ENCODE peak calls at places on chromosomes 3 and 15, in six cellular contexts. D is astrocyte of the cerebellum, X is NB4, C is heart right ventricle, E is cardiac muscle cell, O is lower lobe of right lung. L is an unnamed sample.

GRCh38 chr3:124986153-124987143 is 51.9 kb upstream of the MUC13 start:
- DNase-seq in D (peak), X (no peak), C (no peak), E (peak), O (no peak), L (peak)

GRCh38 chr3:135084404-135084803 is 289.3 kb downstream of the EPHB1 start:
- DNase-seq in D (no peak), X (no peak), C (no peak), E (no peak), O (no peak), L (peak)

GRCh38 chr3:56845505-56845904 is 43.8 kb upstream of the ARHGEF3 start:
- DNase-seq in D (no peak), X (no peak), C (no peak), E (no peak), O (no peak), L (no peak)

GRCh38 chr3:57421336-57421735 is 122.8 kb downstream of the DNAH12 start:
- DNase-seq in D (no peak), X (no peak), C (no peak), E (peak), O (no peak), L (no peak)

GRCh38 chr3:193403307-193403706 is 24.8 kb upstream of the ATP13A5 start:
- DNase-seq in D (no peak), X (no peak), C (no peak), E (no peak), O (no peak), L (no peak)

GRCh38 chr15:101684384-101684783 is 32.2 kb upstream of the TM2D3 start:
- DNase-seq in D (no peak), X (no peak), C (peak), E (peak), O (no peak), L (peak)

GRCh38 chr3:65811050-65811766 is 227.5 kb downstream of the MAGI1 start:
- DNase-seq in D (peak), X (no peak), C (peak), E (peak), O (no peak), L (no peak)

GRCh38 chr3:70647823-70648222 is 335.4 kb upstream of the MDFIC2 start:
- DNase-seq in D (no peak), X (no peak), C (no peak), E (no peak), O (no peak), L (no peak)

GRCh38 chr15:78660584-78660983 is 19.6 kb upstream of the CHRNB4 start:
- DNase-seq in D (no peak), X (no peak), C (no peak), E (no peak), O (no peak), L (no peak)

GRCh38 chr15:70121656-70122297 is 24.1 kb upstream of the TLE3 start:
- DNase-seq in D (peak), X (no peak), C (no peak), E (peak), O (no peak), L (no peak)

GRCh38 chr15:93030430-93031102 is 58.4 kb downstream of the RGMA start:
- DNase-seq in D (peak), X (peak), C (peak), E (peak), O (peak), L (no peak)

GRCh38 chr15:30043211-30043655 is 39.5 kb upstream of the GOLGA8J start:
- DNase-seq in D (peak), X (no peak), C (no peak), E (peak), O (no peak), L (no peak)

GRCh38 chr3:117734431-117734830 is 1024.9 kb downstream of the TUSC7 start:
- DNase-seq in D (peak), X (no peak), C (no peak), E (no peak), O (no peak), L (peak)

GRCh38 chr15:79003301-79003700 is 58.5 kb upstream of the CTSH start:
- DNase-seq in D (no peak), X (no peak), C (no peak), E (no peak), O (no peak), L (no peak)

GRCh38 chr3:183298708-183299153 is 45.7 kb downstream of the B3GNT5 start:
- DNase-seq in D (peak), X (peak), C (peak), E (peak), O (peak), L (peak)

GRCh38 chr3:37814547-37814946 is 47.1 kb upstream of the CTDSPL start:
- DNase-seq in D (no peak), X (peak), C (no peak), E (peak), O (no peak), L (no peak)

GRCh38 chr15:94306700-94307650 is 75.6 kb downstream of the MCTP2 start:
- DNase-seq in D (peak), X (peak), C (no peak), E (no peak), O (no peak), L (no peak)

GRCh38 chr3:187968883-187969580 is 184.9 kb upstream of the LPP start:
- DNase-seq in D (peak), X (peak), C (no peak), E (peak), O (no peak), L (peak)

GRCh38 chr15:99696096-99696495 is 37.1 kb downstream of the LYSMD4 start:
- DNase-seq in D (no peak), X (no peak), C (no peak), E (no peak), O (no peak), L (no peak)

GRCh38 chr3:156187146-156187769 is 66.9 kb downstream of the KCNAB1 start:
- DNase-seq in D (no peak), X (no peak), C (no peak), E (peak), O (no peak), L (peak)

GRCh38 chr15:32105258-32106248 is 75.2 kb downstream of the CHRNA7 start:
- DNase-seq in D (no peak), X (no peak), C (peak), E (no peak), O (no peak), L (no peak)

GRCh38 chr3:48088056-48088748 is 72.0 kb upstream of the MAP4 start:
- DNase-seq in D (no peak), X (peak), C (peak), E (no peak), O (no peak), L (no peak)

GRCh38 chr3:34206996-34207395 is 408.6 kb downstream of the PDCD6IP start:
- DNase-seq in D (peak), X (no peak), C (no peak), E (peak), O (no peak), L (peak)

GRCh38 chr3:45188714-45189659 is 37.1 kb downstream of the TMEM158 start:
- DNase-seq in D (no peak), X (no peak), C (no peak), E (no peak), O (no peak), L (no peak)

GRCh38 chr15:43517354-43518072 is at the start of gene MAP1A:
- DNase-seq in D (peak), X (no peak), C (peak), E (peak), O (no peak), L (no peak)

GRCh38 chr15:43515731-43516130 is 1.7 kb upstream of the MAP1A start:
- DNase-seq in D (no peak), X (no peak), C (no peak), E (no peak), O (no peak), L (no peak)

GRCh38 chr15:43516185-43516584 is 1.2 kb upstream of the MAP1A start:
- DNase-seq in D (no peak), X (no peak), C (peak), E (peak), O (no peak), L (no peak)

GRCh38 chr15:43518073-43518761 is 809 bp downstream of the MAP1A start:
- DNase-seq in D (peak), X (peak), C (peak), E (peak), O (no peak), L (no peak)

GRCh38 chr15:43516801-43517353 is 531 bp upstream of the MAP1A start:
- DNase-seq in D (no peak), X (no peak), C (no peak), E (peak), O (no peak), L (no peak)
- H3K4me3 ChIP-seq in D (peak), X (no peak), C (peak), E (peak), O (peak), L (peak)

GRCh38 chr3:121418182-121418581 is 127.6 kb downstream of the POLQ start:
- DNase-seq in D (no peak), X (no peak), C (no peak), E (no peak), O (no peak), L (no peak)
- TF ChIP-seq CTCF in D (no peak), X (no peak), C (no peak), E (no peak), O (no peak), L (no peak)

GRCh38 chr3:171242170-171242569 is 215.7 kb upstream of the SLC2A2 start:
- DNase-seq in D (no peak), X (peak), C (no peak), E (no peak), O (no peak), L (no peak)

GRCh38 chr3:171242951-171243350 is 216.4 kb upstream of the SLC2A2 start:
- DNase-seq in D (no peak), X (no peak), C (no peak), E (no peak), O (no peak), L (no peak)

GRCh38 chr3:171236586-171237120 is 210.1 kb upstream of the SLC2A2 start:
- DNase-seq in D (no peak), X (no peak), C (no peak), E (no peak), O (no peak), L (no peak)

GRCh38 chr3:171239757-171240503 is 213.4 kb upstream of the SLC2A2 start:
- DNase-seq in D (no peak), X (no peak), C (no peak), E (no peak), O (no peak), L (no peak)

GRCh38 chr3:171240504-171240835 is 213.9 kb upstream of the SLC2A2 start:
- DNase-seq in D (no peak), X (no peak), C (no peak), E (no peak), O (no peak), L (no peak)
- H3K4me3 ChIP-seq in D (no peak), X (no peak), C (no peak), E (no peak), O (no peak), L (no peak)

GRCh38 chr3:160448845-160449659 is 534 bp downstream of the TRIM59 start:
- DNase-seq in D (no peak), X (no peak), C (peak), E (peak), O (no peak), L (no peak)
- TF ChIP-seq CTCF in D (no peak), X (no peak), C (no peak), E (no peak), O (no peak), L (no peak)

DNA sequence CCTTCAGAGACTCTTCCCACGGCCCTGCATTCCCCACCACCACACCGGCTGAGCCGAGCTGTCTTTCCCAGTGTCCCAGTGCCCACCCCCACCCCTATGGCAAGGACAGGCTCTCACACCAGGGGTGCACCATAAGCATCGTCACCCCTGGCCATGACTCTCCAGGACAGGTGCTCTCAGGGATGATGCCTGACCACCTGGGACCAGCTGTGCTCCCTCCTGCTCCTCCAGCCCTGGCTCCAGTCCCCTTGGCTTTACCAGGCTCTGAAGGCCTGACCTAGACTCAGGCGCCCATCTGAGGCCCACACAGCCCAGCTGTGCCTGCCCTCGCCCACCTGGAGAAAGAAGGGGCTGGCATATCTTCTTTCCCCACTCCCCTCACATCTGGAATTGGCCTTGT is 17.6 kb upstream of the SEMA3F start:
- DNase-seq in D (no peak), X (no peak), C (no peak), E (no peak), O (no peak), L (no peak)
- H3K4me3 ChIP-seq in D (no peak), X (no peak), C (no peak), E (no peak), O (no peak), L (no peak)

DNA sequence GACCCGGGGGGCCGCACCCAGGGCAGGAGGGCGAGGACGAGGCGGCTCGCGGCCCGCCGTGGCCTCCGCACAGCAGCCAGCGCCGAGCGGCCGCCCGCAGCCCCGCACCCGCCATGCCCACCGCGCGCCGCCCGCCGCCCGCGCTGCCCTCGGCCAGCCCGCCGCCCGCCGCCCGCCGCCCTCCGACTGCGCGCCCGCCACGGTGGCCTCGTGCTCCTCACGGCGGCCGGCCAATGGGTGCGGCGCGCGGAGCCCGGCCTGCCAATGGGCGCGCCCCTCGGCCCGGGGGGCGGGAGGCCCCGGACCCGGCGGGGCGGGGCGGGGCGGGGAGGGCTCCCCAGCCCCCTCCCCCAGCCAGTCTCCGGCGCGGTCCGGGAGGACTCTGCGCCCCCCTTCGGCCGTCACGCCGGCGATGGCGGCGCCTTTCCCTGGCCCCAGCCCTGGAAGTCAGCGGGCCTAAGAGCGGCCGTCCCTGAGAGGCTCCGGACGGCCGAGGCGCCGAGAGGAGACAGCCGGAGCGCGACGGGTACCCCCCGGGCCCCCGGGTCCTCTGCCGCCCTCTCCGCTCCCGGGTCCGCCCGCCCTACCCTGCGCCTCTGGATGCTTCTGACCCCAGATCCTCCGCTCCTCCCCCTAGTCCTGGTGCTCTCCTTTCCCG is at the start of gene NT5DC2:
- DNase-seq in D (no peak), X (peak), C (peak), E (peak), O (no peak), L (no peak)
- TF ChIP-seq CTCF in D (no peak), X (no peak), C (no peak), E (no peak), O (no peak), L (peak)

DNA sequence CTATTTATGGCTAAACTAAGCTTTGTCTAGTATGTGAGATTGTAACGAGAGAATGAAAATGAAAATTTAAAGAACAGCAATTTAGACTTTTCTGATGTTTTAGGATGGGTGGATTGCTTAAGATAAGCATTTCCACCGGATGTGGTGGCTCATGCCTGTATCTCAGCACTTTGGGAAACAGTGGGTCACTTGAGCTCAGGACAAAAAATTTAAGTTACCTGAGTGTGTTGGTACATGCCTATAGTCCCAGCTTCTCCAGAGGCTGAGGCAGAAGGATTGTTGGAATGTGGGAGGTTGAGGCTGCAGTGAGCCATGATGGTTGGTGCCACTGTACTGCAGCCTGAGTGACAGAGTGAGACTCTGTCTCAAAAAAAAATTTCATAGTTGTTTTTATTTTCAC is 3.4 kb downstream of the PPP4R2 start:
- DNase-seq in D (no peak), X (no peak), C (no peak), E (no peak), O (no peak), L (no peak)
- H3K4me3 ChIP-seq in D (no peak), X (peak), C (peak), E (no peak), O (peak), L (peak)